ENCODE peak calls at places on chromosomes 5 and 9, in four cellular contexts. G is AG08396; Q is activated CD4-positive, alpha-beta T cell treated with anti-CD3 and anti-CD28 coated beads for 48 hours; I is H7. Y is an unnamed sample.

GRCh38 chr9:35869621-35870216 is 482 bp downstream of the OR13J1 start:
- DNase-seq in Q (no peak), G (no peak), I (no peak), Y (no peak)

GRCh38 chr9:114345493-114346065 is 15.9 kb downstream of the ORM2 start:
- DNase-seq in I (no peak), G (no peak), Q (no peak), Y (no peak)

GRCh38 chr9:17832812-17833211 is 253.9 kb downstream of the SH3GL2 start:
- DNase-seq in Q (no peak), G (no peak), I (no peak), Y (no peak)

GRCh38 chr5:179467441-179467840 is 82.9 kb upstream of the RUFY1 start:
- DNase-seq in G (no peak), I (no peak), Q (no peak), Y (no peak)

GRCh38 chr5:126138475-126139005 is 284.7 kb upstream of the GRAMD2B start:
- DNase-seq in I (no peak), G (peak; percentile 20), Q (no peak), Y (no peak)

GRCh38 chr5:125463441-125464092 is 717.1 kb upstream of the ZNF608 start:
- DNase-seq in Q (no peak), G (no peak), I (no peak), Y (no peak)

GRCh38 chr5:17154211-17154996 is 63.0 kb upstream of the BASP1 start:
- DNase-seq in G (peak; percentile 30), I (no peak), Q (no peak), Y (no peak)

GRCh38 chr5:179623906-179624741 is 653 bp upstream of the HNRNPH1 start:
- DNase-seq in Q (peak; percentile 77), I (peak; percentile 92), G (peak; percentile 89), Y (no peak)